ENCODE peak calls at places on chromosomes 5 and 9, in six cellular contexts. One of them, this sample, is unnamed.

GRCh38 chr5:134227786-134228185 is 1.9 kb upstream of the PPP2CA start:
- DNase-seq in fibroblast of lung: no peak
- DNase-seq in tibial artery: no peak
- DNase-seq in lung: no peak
- DNase-seq in cardiac muscle cell: no peak
- DNase-seq in IMR-90: no peak
- DNase-seq in this sample: no peak

GRCh38 chr5:54115768-54116403 is 194.5 kb downstream of the ARL15 start:
- DNase-seq in fibroblast of lung: no peak
- DNase-seq in tibial artery: no peak
- DNase-seq in lung: no peak
- DNase-seq in cardiac muscle cell: no peak
- DNase-seq in IMR-90: peak; percentile 36
- DNase-seq in this sample: no peak

GRCh38 chr5:126468091-126468490 is 44.9 kb downstream of the GRAMD2B start:
- DNase-seq in fibroblast of lung: no peak
- DNase-seq in tibial artery: no peak
- DNase-seq in lung: no peak
- DNase-seq in cardiac muscle cell: no peak
- DNase-seq in IMR-90: no peak
- DNase-seq in this sample: no peak

GRCh38 chr5:108361239-108361638 is 20.7 kb downstream of the FBXL17 start:
- DNase-seq in fibroblast of lung: no peak
- DNase-seq in tibial artery: no peak
- DNase-seq in lung: no peak
- DNase-seq in cardiac muscle cell: no peak
- DNase-seq in IMR-90: no peak
- DNase-seq in this sample: no peak

GRCh38 chr9:27800159-27800558 is 226.9 kb upstream of the C9orf72 start:
- DNase-seq in fibroblast of lung: no peak
- DNase-seq in tibial artery: no peak
- DNase-seq in lung: no peak
- DNase-seq in cardiac muscle cell: no peak
- DNase-seq in IMR-90: no peak
- DNase-seq in this sample: no peak

GRCh38 chr5:96565843-96566242 is 96.3 kb upstream of the CAST start:
- DNase-seq in fibroblast of lung: peak; percentile 80
- DNase-seq in tibial artery: no peak
- DNase-seq in lung: no peak
- DNase-seq in cardiac muscle cell: peak; percentile 66
- DNase-seq in IMR-90: peak; percentile 90
- DNase-seq in this sample: no peak

GRCh38 chr5:72280655-72281069 is 39.4 kb downstream of the MRPS27 start:
- DNase-seq in fibroblast of lung: peak; percentile 81
- DNase-seq in tibial artery: no peak
- DNase-seq in lung: no peak
- DNase-seq in cardiac muscle cell: peak; percentile 66
- DNase-seq in IMR-90: peak; percentile 66
- DNase-seq in this sample: no peak

GRCh38 chr5:72611111-72611724 is 104.0 kb upstream of the ZNF366 start:
- DNase-seq in fibroblast of lung: peak; percentile 84
- DNase-seq in tibial artery: peak; percentile 79
- DNase-seq in lung: peak; percentile 69
- DNase-seq in cardiac muscle cell: peak; percentile 89
- DNase-seq in IMR-90: peak; percentile 74
- DNase-seq in this sample: peak; percentile 82

GRCh38 chr9:13863112-13863511 is 450.8 kb downstream of the NFIB start:
- DNase-seq in fibroblast of lung: peak; percentile 80
- DNase-seq in tibial artery: peak; percentile 74
- DNase-seq in lung: peak; percentile 52
- DNase-seq in cardiac muscle cell: peak; percentile 82
- DNase-seq in IMR-90: peak; percentile 7
- DNase-seq in this sample: no peak

GRCh38 chr9:133405508-133406009 is 12.3 kb downstream of the REXO4 start:
- DNase-seq in fibroblast of lung: no peak
- DNase-seq in tibial artery: no peak
- DNase-seq in lung: no peak
- DNase-seq in cardiac muscle cell: peak; percentile 67
- DNase-seq in IMR-90: peak; percentile 60
- DNase-seq in this sample: no peak
- H3K27me3 ChIP-seq in fibroblast of lung: no peaks in the 10 kb centered on the region
- H3K27me3 ChIP-seq in tibial artery: no peaks in the 10 kb centered on the region
- H3K27me3 ChIP-seq in lung: no peaks in the 10 kb centered on the region
- H3K27me3 ChIP-seq in cardiac muscle cell: no peaks in the 10 kb centered on the region
- H3K27me3 ChIP-seq in IMR-90: no peaks in the 10 kb centered on the region
- H3K27me3 ChIP-seq in this sample: no peaks in the 10 kb centered on the region

DNA sequence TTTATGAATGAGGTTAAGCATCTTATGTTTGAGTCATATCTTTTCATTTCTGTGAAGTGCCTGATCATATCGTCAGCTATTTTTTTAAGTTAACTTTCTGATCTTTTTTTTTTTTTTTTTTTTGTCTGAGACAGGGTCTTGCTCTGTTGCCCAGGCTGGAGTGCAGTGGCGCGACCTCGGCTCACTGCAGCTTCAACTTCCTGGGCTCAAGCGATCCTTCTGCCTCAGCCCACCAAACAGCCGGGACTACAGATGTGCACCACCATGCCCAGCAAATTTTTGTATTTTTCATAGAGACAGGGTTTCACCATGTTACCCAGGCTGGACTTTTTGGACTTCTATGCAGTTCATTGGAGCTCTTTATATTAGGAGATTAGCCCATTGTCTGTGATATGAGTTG is 140.7 kb downstream of the PRKACG start:
- DNase-seq in fibroblast of lung: no peak
- DNase-seq in tibial artery: no peak
- DNase-seq in lung: no peak
- DNase-seq in cardiac muscle cell: no peak
- DNase-seq in IMR-90: no peak
- DNase-seq in this sample: no peak
- H3K4me1 ChIP-seq in fibroblast of lung: no peaks in the 10 kb centered on the region
- H3K4me1 ChIP-seq in tibial artery: no peaks in the 10 kb centered on the region
- H3K4me1 ChIP-seq in lung: peaks cover 20% of the 10 kb centered on the region
- H3K4me1 ChIP-seq in cardiac muscle cell: no peaks in the 10 kb centered on the region
- H3K4me1 ChIP-seq in IMR-90: no peaks in the 10 kb centered on the region
- H3K4me1 ChIP-seq in this sample: peaks cover 14% of the 10 kb centered on the region

GRCh38 chr9:137969008-137969407 is 91.4 kb downstream of the CACNA1B start:
- DNase-seq in fibroblast of lung: no peak
- DNase-seq in tibial artery: peak; percentile 41
- DNase-seq in lung: no peak
- DNase-seq in cardiac muscle cell: no peak
- DNase-seq in IMR-90: no peak
- DNase-seq in this sample: no peak

GRCh38 chr9:137970686-137971476 is 93.3 kb downstream of the CACNA1B start:
- DNase-seq in fibroblast of lung: no peak
- DNase-seq in tibial artery: peak; percentile 35
- DNase-seq in lung: no peak
- DNase-seq in cardiac muscle cell: no peak
- DNase-seq in IMR-90: no peak
- DNase-seq in this sample: no peak

GRCh38 chr9:137968235-137968634 is 90.7 kb downstream of the CACNA1B start:
- DNase-seq in fibroblast of lung: no peak
- DNase-seq in tibial artery: peak; percentile 40
- DNase-seq in lung: no peak
- DNase-seq in cardiac muscle cell: no peak
- DNase-seq in IMR-90: no peak
- DNase-seq in this sample: no peak

GRCh38 chr9:137970098-137970497 is 92.5 kb downstream of the CACNA1B start:
- DNase-seq in fibroblast of lung: no peak
- DNase-seq in tibial artery: no peak
- DNase-seq in lung: no peak
- DNase-seq in cardiac muscle cell: no peak
- DNase-seq in IMR-90: no peak
- DNase-seq in this sample: no peak

DNA sequence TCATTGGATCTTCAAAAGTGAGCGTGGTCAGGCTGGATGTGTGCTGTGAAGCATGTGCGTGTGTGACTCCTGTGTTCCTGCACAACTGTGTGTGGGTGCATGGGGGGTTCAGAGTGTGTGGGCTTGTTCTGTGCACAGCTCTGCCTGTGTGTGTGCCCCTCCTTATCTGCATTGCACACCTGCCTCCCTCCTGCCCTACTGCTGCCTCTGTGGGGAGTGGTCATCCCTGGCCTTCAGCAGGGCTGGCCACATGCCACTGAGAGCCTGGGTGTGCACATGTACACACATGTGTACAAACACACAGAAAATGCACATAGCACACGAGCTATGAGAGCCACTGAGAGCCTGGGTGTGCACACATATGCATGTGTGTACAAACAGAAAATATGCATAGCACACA is 92.1 kb downstream of the CACNA1B start:
- DNase-seq in fibroblast of lung: no peak
- DNase-seq in tibial artery: no peak
- DNase-seq in lung: no peak
- DNase-seq in cardiac muscle cell: no peak
- DNase-seq in IMR-90: no peak
- DNase-seq in this sample: no peak
- H3K27me3 ChIP-seq in fibroblast of lung: no peaks in the 10 kb centered on the region
- H3K27me3 ChIP-seq in tibial artery: peaks cover 25% of the 10 kb centered on the region
- H3K27me3 ChIP-seq in lung: no peaks in the 10 kb centered on the region
- H3K27me3 ChIP-seq in cardiac muscle cell: no peaks in the 10 kb centered on the region
- H3K27me3 ChIP-seq in IMR-90: no peaks in the 10 kb centered on the region
- H3K27me3 ChIP-seq in this sample: no peaks in the 10 kb centered on the region

GRCh38 chr9:72684615-72685014 is 163.2 kb downstream of the TMC1 start:
- DNase-seq in fibroblast of lung: no peak
- DNase-seq in tibial artery: no peak
- DNase-seq in lung: no peak
- DNase-seq in cardiac muscle cell: no peak
- DNase-seq in IMR-90: no peak
- DNase-seq in this sample: no peak
- H3K4me1 ChIP-seq in fibroblast of lung: no peaks in the 10 kb centered on the region
- H3K4me1 ChIP-seq in tibial artery: no peaks in the 10 kb centered on the region
- H3K4me1 ChIP-seq in lung: no peaks in the 10 kb centered on the region
- H3K4me1 ChIP-seq in cardiac muscle cell: no peaks in the 10 kb centered on the region
- H3K4me1 ChIP-seq in IMR-90: no peaks in the 10 kb centered on the region
- H3K4me1 ChIP-seq in this sample: no peaks in the 10 kb centered on the region

DNA sequence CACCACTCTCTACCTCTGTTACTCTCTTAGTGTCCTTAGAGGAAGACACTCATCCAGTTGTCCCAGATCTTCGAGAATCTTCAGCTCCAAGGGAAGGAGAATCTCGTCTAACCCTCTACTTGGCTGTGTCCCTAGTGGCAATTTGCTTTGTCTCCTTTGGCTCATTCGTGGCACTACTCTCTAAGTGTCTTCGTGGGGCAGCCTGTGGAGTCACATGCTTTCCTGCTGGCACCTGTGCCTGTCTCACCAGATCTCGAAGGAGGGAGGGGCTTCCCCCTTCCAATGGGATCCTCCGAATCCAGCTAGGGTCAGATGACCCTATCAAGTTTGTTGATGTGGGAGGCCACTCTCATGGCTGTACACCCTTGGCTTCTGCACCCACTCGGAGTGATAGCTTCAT is 1.8 kb upstream of the PCDHGC5 start:
- DNase-seq in fibroblast of lung: no peak
- DNase-seq in tibial artery: no peak
- DNase-seq in lung: no peak
- DNase-seq in cardiac muscle cell: no peak
- DNase-seq in IMR-90: no peak
- DNase-seq in this sample: no peak
- H3K27me3 ChIP-seq in fibroblast of lung: no peaks in the 10 kb centered on the region
- H3K27me3 ChIP-seq in tibial artery: no peaks in the 10 kb centered on the region
- H3K27me3 ChIP-seq in lung: no peaks in the 10 kb centered on the region
- H3K27me3 ChIP-seq in cardiac muscle cell: peaks cover 25% of the 10 kb centered on the region
- H3K27me3 ChIP-seq in IMR-90: no peaks in the 10 kb centered on the region
- H3K27me3 ChIP-seq in this sample: no peaks in the 10 kb centered on the region

GRCh38 chr9:98099898-98100297 is 19.1 kb downstream of the TRIM14 start:
- DNase-seq in fibroblast of lung: no peak
- DNase-seq in tibial artery: peak; percentile 6
- DNase-seq in lung: no peak
- DNase-seq in cardiac muscle cell: no peak
- DNase-seq in IMR-90: no peak
- DNase-seq in this sample: no peak

GRCh38 chr9:98099346-98099745 is 19.7 kb downstream of the TRIM14 start:
- DNase-seq in fibroblast of lung: no peak
- DNase-seq in tibial artery: peak; percentile 31
- DNase-seq in lung: no peak
- DNase-seq in cardiac muscle cell: no peak
- DNase-seq in IMR-90: no peak
- DNase-seq in this sample: no peak

GRCh38 chr9:98104445-98104881 is 14.6 kb downstream of the TRIM14 start:
- DNase-seq in fibroblast of lung: no peak
- DNase-seq in tibial artery: peak; percentile 64
- DNase-seq in lung: no peak
- DNase-seq in cardiac muscle cell: no peak
- DNase-seq in IMR-90: no peak
- DNase-seq in this sample: no peak

GRCh38 chr9:98101868-98102273 is 17.2 kb downstream of the TRIM14 start:
- DNase-seq in fibroblast of lung: no peak
- DNase-seq in tibial artery: peak; percentile 60
- DNase-seq in lung: no peak
- DNase-seq in cardiac muscle cell: no peak
- DNase-seq in IMR-90: peak; percentile 17
- DNase-seq in this sample: no peak

DNA sequence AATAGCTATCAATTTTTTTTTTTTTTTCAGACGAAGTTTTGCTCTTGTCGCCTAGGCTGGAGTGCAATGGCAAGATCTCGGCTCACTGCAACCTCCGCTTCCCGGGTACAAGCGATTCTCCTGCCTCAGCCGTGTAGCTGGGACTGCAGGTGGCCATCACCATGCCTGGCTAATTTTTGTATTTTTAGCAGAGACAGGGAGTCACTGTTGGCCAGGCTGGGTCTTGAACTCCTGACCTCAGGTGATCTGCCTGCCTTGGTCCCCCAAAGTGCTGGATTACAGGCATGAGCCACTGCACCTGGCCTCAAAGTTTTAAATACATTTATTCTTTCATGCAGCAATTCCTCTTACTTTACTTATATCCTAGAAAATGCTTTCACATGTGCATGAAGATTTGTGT is 17.6 kb downstream of the TRIM14 start:
- DNase-seq in fibroblast of lung: no peak
- DNase-seq in tibial artery: peak; percentile 29
- DNase-seq in lung: no peak
- DNase-seq in cardiac muscle cell: no peak
- DNase-seq in IMR-90: no peak
- DNase-seq in this sample: no peak
- H3K4me1 ChIP-seq in fibroblast of lung: no peaks in the 10 kb centered on the region
- H3K4me1 ChIP-seq in tibial artery: no peaks in the 10 kb centered on the region
- H3K4me1 ChIP-seq in lung: no peaks in the 10 kb centered on the region
- H3K4me1 ChIP-seq in cardiac muscle cell: no peaks in the 10 kb centered on the region
- H3K4me1 ChIP-seq in IMR-90: no peaks in the 10 kb centered on the region
- H3K4me1 ChIP-seq in this sample: no peaks in the 10 kb centered on the region

DNA sequence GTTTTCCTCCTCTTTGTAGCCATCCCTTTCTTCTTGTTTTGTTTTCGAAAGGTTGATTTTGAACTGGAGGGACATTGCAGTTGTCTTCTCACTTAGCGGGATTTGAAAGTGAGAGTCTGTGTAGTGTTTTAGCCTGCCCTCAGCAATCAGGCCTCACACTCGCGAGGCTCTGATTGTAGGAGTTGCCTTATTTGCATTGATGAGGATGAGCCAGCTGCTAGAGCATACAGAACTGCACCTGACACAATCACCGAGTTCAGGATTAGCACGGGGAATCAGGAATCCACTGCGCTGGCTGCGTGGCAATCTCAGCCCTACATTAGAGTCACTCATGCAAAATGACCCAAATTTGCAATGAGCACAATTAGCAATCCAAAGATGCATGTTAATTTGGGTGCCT is 122.5 kb upstream of the TMEM161B start:
- DNase-seq in fibroblast of lung: no peak
- DNase-seq in tibial artery: no peak
- DNase-seq in lung: no peak
- DNase-seq in cardiac muscle cell: no peak
- DNase-seq in IMR-90: no peak
- DNase-seq in this sample: no peak
- H3K27me3 ChIP-seq in fibroblast of lung: no peaks in the 10 kb centered on the region
- H3K27me3 ChIP-seq in tibial artery: no peaks in the 10 kb centered on the region
- H3K27me3 ChIP-seq in lung: no peaks in the 10 kb centered on the region
- H3K27me3 ChIP-seq in cardiac muscle cell: peaks cover 89% of the 10 kb centered on the region
- H3K27me3 ChIP-seq in IMR-90: no peaks in the 10 kb centered on the region
- H3K27me3 ChIP-seq in this sample: no peaks in the 10 kb centered on the region

GRCh38 chr5:143400541-143401252 is 2.8 kb downstream of the NR3C1 start:
- DNase-seq in fibroblast of lung: peak; percentile 55
- DNase-seq in tibial artery: peak; percentile 57
- DNase-seq in lung: no peak
- DNase-seq in cardiac muscle cell: peak; percentile 45
- DNase-seq in IMR-90: peak; percentile 60
- DNase-seq in this sample: no peak
- H3K4me1 ChIP-seq in fibroblast of lung: no peaks in the 10 kb centered on the region
- H3K4me1 ChIP-seq in tibial artery: peaks cover 15% of the 10 kb centered on the region
- H3K4me1 ChIP-seq in lung: peaks cover 2% of the 10 kb centered on the region
- H3K4me1 ChIP-seq in cardiac muscle cell: no peaks in the 10 kb centered on the region
- H3K4me1 ChIP-seq in IMR-90: peaks cover 6% of the 10 kb centered on the region
- H3K4me1 ChIP-seq in this sample: peaks cover 47% of the 10 kb centered on the region

This sample was measured in pancreas.